ENCODE peak calls at places on chromosomes 4 and X, in five cellular contexts. P is sigmoid colon, R is endothelial cell, K is activated B cell treated with CpG ODN at 0.5 μM for 24 hours, Z is upper lobe of left lung. H is an unnamed sample.

GRCh38 chrX:48972214-48973164 is 845 bp upstream of the KCND1 start:
- DNase-seq in P (no peak), Z (no peak), K (no peak), R (peak), H (peak)

GRCh38 chr4:98027827-98028226 is 115.4 kb downstream of the STPG2 start:
- DNase-seq in Z (no peak), P (no peak), R (no peak), K (no peak), H (peak)

GRCh38 chr4:2964077-2964471 is 703 bp downstream of the GRK4 start:
- DNase-seq in Z (no peak), R (no peak), P (no peak), K (no peak), H (no peak)

GRCh38 chr4:138111462-138112000 is 130.6 kb downstream of the SLC7A11 start:
- DNase-seq in P (no peak), Z (no peak), K (no peak), R (no peak), H (peak)

GRCh38 chrX:9878141-9878875 is 88.8 kb upstream of the CLDN34 start:
- DNase-seq in K (no peak), R (no peak), P (no peak), Z (no peak), H (no peak)

GRCh38 chrX:73127700-73128241 is 48.5 kb upstream of the PABPC1L2A start:
- DNase-seq in R (peak), P (no peak), Z (peak), K (no peak), H (peak)

GRCh38 chr4:161926033-161926828 is 237.6 kb downstream of the FSTL5 start:
- DNase-seq in P (no peak), R (no peak), Z (no peak), K (no peak), H (no peak)

GRCh38 chrX:47199286-47199685 is 5.7 kb downstream of the UBA1 start:
- DNase-seq in R (no peak), P (no peak), K (no peak), Z (no peak), H (no peak)

GRCh38 chrX:24426340-24426913 is 38.7 kb upstream of the PDK3 start:
- DNase-seq in K (no peak), Z (no peak), P (no peak), R (no peak), H (peak)

GRCh38 chr4:78293841-78294301 is 236.7 kb downstream of the FRAS1 start:
- DNase-seq in R (no peak), K (no peak), Z (no peak), P (no peak), H (peak)
- TF ChIP-seq CTCF in R (no peak), K (no peak), Z (no peak), P (no peak), H (no peak)

GRCh38 chr4:38902695-38903094 is 35.1 kb downstream of the FAM114A1 start:
- DNase-seq in P (no peak), R (no peak), Z (no peak), K (no peak), H (peak)
- TF ChIP-seq CTCF in P (peak), R (peak), Z (no peak), K (peak), H (peak)

GRCh38 chr4:1567808-1568581 is 116.1 kb downstream of the FAM53A start:
- DNase-seq in Z (peak), K (no peak), R (no peak), P (peak), H (no peak)
- TF ChIP-seq CTCF in Z (no peak), K (no peak), R (no peak), P (no peak), H (no peak)

GRCh38 chrX:6891404-6891803 is 256.1 kb upstream of the STS start:
- DNase-seq in P (no peak), R (no peak), Z (no peak), K (no peak), H (no peak)

GRCh38 chrX:6890862-6891261 is 256.6 kb upstream of the STS start:
- DNase-seq in P (no peak), R (no peak), Z (no peak), K (no peak), H (no peak)
- TF ChIP-seq CTCF in P (no peak), R (no peak), Z (no peak), K (no peak), H (no peak)

GRCh38 chr4:101089168-101089567 is 258.2 kb downstream of the PPP3CA start:
- DNase-seq in R (peak), Z (no peak), K (no peak), P (no peak), H (no peak)

GRCh38 chr4:101081166-101081565 is 266.2 kb downstream of the PPP3CA start:
- DNase-seq in R (no peak), K (no peak), Z (no peak), P (no peak), H (no peak)

GRCh38 chr4:101081695-101082369 is 265.5 kb downstream of the PPP3CA start:
- DNase-seq in R (no peak), K (no peak), Z (no peak), P (no peak), H (peak)

DNA sequence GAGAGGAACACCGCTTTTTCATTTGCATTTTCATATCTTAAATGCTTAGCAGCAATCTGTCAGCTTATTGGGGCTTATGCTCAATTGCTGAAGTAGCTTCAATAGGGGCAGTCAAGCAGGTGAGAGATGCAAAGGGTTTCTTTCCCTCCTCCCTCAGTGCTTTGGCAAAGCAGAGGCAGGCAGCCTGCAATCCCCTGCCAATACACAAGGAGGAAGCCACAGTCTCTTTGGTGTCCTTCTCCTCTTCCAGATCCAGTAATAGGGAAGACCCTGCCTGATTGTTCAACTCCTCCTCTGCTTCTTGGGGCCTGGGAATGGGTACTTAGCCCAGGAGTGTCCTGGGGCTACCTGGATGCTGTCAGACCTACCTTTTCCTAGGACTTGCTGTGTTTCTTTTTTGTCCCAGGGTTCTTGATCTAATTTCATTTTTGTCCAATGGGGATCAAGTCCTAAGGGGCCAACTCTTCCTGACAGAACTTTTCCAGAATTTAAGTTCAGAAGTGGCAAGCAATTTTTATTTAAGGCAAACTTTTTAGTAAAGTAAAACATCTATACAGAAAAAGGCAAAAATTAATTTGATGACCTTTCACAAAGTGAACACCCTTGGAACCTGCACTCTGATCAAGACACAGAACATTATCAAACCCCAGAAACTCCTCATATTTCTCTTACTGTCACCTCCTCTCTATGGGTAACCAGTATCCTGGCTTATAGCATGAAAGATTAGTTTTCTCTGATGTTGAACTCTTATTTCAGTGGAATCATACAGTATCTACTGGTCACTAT is 260.3 kb downstream of the PPP3CA start:
- DNase-seq in R (peak), Z (no peak), P (no peak), K (no peak), H (no peak)
- TF ChIP-seq CTCF in R (peak), Z (no peak), P (no peak), K (no peak), H (peak)

DNA sequence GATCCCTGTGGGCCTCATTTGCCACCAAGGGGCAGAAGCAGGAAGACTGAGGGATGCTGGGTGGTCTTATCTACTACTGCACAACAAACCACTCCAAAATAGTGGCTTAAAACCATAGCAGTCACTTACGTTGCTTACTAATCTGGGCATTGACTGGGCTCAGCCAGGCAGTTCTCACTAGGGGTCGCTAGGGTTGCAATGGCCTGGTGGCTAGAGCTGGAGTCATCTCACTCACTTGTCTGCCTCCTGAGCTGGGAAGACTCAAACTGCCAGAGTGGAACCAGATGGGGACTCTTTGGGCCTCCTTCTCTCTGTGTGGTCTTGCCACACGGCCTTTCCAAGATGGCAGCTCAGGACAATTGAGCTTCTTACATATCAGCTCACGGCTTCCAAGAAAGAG is 216.3 kb upstream of the BCOR start:
- DNase-seq in P (no peak), Z (no peak), K (no peak), R (no peak), H (no peak)
- TF ChIP-seq CTCF in P (no peak), Z (no peak), K (no peak), R (no peak), H (no peak)

GRCh38 chr4:89363786-89364185 is 56.2 kb upstream of the GPRIN3 start:
- DNase-seq in K (no peak), P (no peak), Z (no peak), R (no peak), H (no peak)

GRCh38 chr4:89368855-89369254 is 61.3 kb upstream of the GPRIN3 start:
- DNase-seq in R (no peak), Z (no peak), P (no peak), K (no peak), H (no peak)

GRCh38 chr4:89363156-89363555 is 55.6 kb upstream of the GPRIN3 start:
- DNase-seq in R (no peak), P (no peak), Z (no peak), K (no peak), H (no peak)

GRCh38 chr4:89365375-89366170 is 58.0 kb upstream of the GPRIN3 start:
- DNase-seq in K (no peak), Z (no peak), P (no peak), R (no peak), H (peak)

GRCh38 chr4:89364559-89364958 is 57.0 kb upstream of the GPRIN3 start:
- DNase-seq in P (no peak), K (no peak), Z (no peak), R (no peak), H (no peak)
- TF ChIP-seq CTCF in P (no peak), K (no peak), Z (no peak), R (no peak), H (no peak)

DNA sequence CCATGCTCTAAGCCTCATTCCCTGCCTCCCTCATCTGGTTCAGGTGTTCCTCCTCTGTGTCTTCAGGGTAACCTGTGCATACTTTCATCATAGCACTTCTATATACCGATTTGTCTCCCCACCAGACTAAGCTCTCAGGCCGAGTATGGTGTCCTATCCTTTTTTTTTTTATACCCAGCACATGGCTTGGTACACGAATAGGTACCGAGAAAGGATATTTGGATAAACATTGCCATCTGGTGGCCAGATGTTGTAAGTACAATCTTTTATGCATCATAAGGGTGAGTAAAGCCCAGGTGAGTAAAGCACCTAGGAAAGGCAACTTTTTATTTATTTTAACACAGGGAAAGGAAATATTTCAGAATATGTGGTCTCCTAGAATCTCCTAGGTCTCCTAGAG is 68.4 kb downstream of the MID2 start:
- DNase-seq in P (no peak), Z (no peak), K (no peak), R (peak), H (peak)
- TF ChIP-seq CTCF in P (peak), Z (peak), K (no peak), R (peak), H (peak)

H was measured in epithelial cell of esophagus.